ENCODE peak calls at places on chromosomes 12 and 14, in eight cellular contexts. One of them, this sample, is unnamed.

GRCh38 chr12:75814856-75815754 is 216.5 kb downstream of the PHLDA1 start:
- DNase-seq in GM03348: peak
- DNase-seq in hepatic stellate cell: peak
- DNase-seq in GM23248: peak
- DNase-seq in mucosa of gallbladder: peak
- DNase-seq in nephron progenitor cell: no peak
- DNase-seq in lung microvascular endothelial cell: peak
- DNase-seq in NCI-H526 treated with DMSO at 0.1 percent for 48 hours: no peak
- DNase-seq in this sample: no peak

GRCh38 chr14:104128981-104129380 is 9.4 kb upstream of the KIF26A start:
- DNase-seq in GM03348: no peak
- DNase-seq in hepatic stellate cell: no peak
- DNase-seq in GM23248: no peak
- DNase-seq in mucosa of gallbladder: no peak
- DNase-seq in nephron progenitor cell: no peak
- DNase-seq in lung microvascular endothelial cell: no peak
- DNase-seq in NCI-H526 treated with DMSO at 0.1 percent for 48 hours: no peak
- DNase-seq in this sample: no peak

GRCh38 chr14:64910847-64911495 is 3.3 kb upstream of the CHURC1 start:
- DNase-seq in GM03348: peak
- DNase-seq in hepatic stellate cell: peak
- DNase-seq in GM23248: peak
- DNase-seq in mucosa of gallbladder: no peak
- DNase-seq in nephron progenitor cell: no peak
- DNase-seq in lung microvascular endothelial cell: peak
- DNase-seq in NCI-H526 treated with DMSO at 0.1 percent for 48 hours: peak
- DNase-seq in this sample: no peak

GRCh38 chr12:22626429-22626828 is 1.5 kb downstream of the ETNK1 start:
- DNase-seq in GM03348: peak
- DNase-seq in hepatic stellate cell: no peak
- DNase-seq in GM23248: peak
- DNase-seq in mucosa of gallbladder: no peak
- DNase-seq in nephron progenitor cell: no peak
- DNase-seq in lung microvascular endothelial cell: peak
- DNase-seq in NCI-H526 treated with DMSO at 0.1 percent for 48 hours: peak
- DNase-seq in this sample: peak

GRCh38 chr12:32069071-32069470 is 37.6 kb upstream of the BICD1 start:
- DNase-seq in GM03348: no peak
- DNase-seq in hepatic stellate cell: no peak
- DNase-seq in GM23248: peak
- DNase-seq in mucosa of gallbladder: no peak
- DNase-seq in nephron progenitor cell: no peak
- DNase-seq in lung microvascular endothelial cell: peak
- DNase-seq in NCI-H526 treated with DMSO at 0.1 percent for 48 hours: no peak
- DNase-seq in this sample: no peak

GRCh38 chr14:43755707-43756106 is 751.4 kb downstream of the FSCB start:
- DNase-seq in GM03348: no peak
- DNase-seq in hepatic stellate cell: no peak
- DNase-seq in GM23248: no peak
- DNase-seq in mucosa of gallbladder: no peak
- DNase-seq in nephron progenitor cell: no peak
- DNase-seq in lung microvascular endothelial cell: no peak
- DNase-seq in NCI-H526 treated with DMSO at 0.1 percent for 48 hours: no peak
- DNase-seq in this sample: no peak

GRCh38 chr14:74326369-74327152 is 21.7 kb upstream of the VRTN start:
- DNase-seq in GM03348: no peak
- DNase-seq in hepatic stellate cell: no peak
- DNase-seq in GM23248: no peak
- DNase-seq in mucosa of gallbladder: no peak
- DNase-seq in nephron progenitor cell: no peak
- DNase-seq in lung microvascular endothelial cell: no peak
- DNase-seq in NCI-H526 treated with DMSO at 0.1 percent for 48 hours: peak
- DNase-seq in this sample: no peak

GRCh38 chr12:6376079-6376941 is 947 bp upstream of the SCNN1A start:
- DNase-seq in GM03348: peak
- DNase-seq in hepatic stellate cell: peak
- DNase-seq in GM23248: peak
- DNase-seq in mucosa of gallbladder: peak
- DNase-seq in nephron progenitor cell: peak
- DNase-seq in lung microvascular endothelial cell: peak
- DNase-seq in NCI-H526 treated with DMSO at 0.1 percent for 48 hours: peak
- DNase-seq in this sample: peak

GRCh38 chr12:4277205-4277543 is 3.6 kb downstream of the CCND2 start:
- DNase-seq in GM03348: no peak
- DNase-seq in hepatic stellate cell: no peak
- DNase-seq in GM23248: no peak
- DNase-seq in mucosa of gallbladder: no peak
- DNase-seq in nephron progenitor cell: no peak
- DNase-seq in lung microvascular endothelial cell: no peak
- DNase-seq in NCI-H526 treated with DMSO at 0.1 percent for 48 hours: no peak
- DNase-seq in this sample: no peak

GRCh38 chr12:93738199-93739058 is 61.3 kb downstream of the CRADD start:
- DNase-seq in GM03348: no peak
- DNase-seq in hepatic stellate cell: no peak
- DNase-seq in GM23248: peak
- DNase-seq in mucosa of gallbladder: no peak
- DNase-seq in nephron progenitor cell: no peak
- DNase-seq in lung microvascular endothelial cell: no peak
- DNase-seq in NCI-H526 treated with DMSO at 0.1 percent for 48 hours: no peak
- DNase-seq in this sample: no peak

GRCh38 chr12:9340422-9341259 is 132.4 kb upstream of the PZP start:
- DNase-seq in GM03348: no peak
- DNase-seq in hepatic stellate cell: no peak
- DNase-seq in GM23248: peak
- DNase-seq in mucosa of gallbladder: no peak
- DNase-seq in nephron progenitor cell: peak
- DNase-seq in lung microvascular endothelial cell: no peak
- DNase-seq in NCI-H526 treated with DMSO at 0.1 percent for 48 hours: no peak
- DNase-seq in this sample: no peak

GRCh38 chr14:106276326-106277267 is 750.2 kb downstream of the TMEM121 start:
- DNase-seq in GM03348: no peak
- DNase-seq in hepatic stellate cell: no peak
- DNase-seq in GM23248: no peak
- DNase-seq in mucosa of gallbladder: no peak
- DNase-seq in nephron progenitor cell: no peak
- DNase-seq in lung microvascular endothelial cell: no peak
- DNase-seq in NCI-H526 treated with DMSO at 0.1 percent for 48 hours: peak
- DNase-seq in this sample: no peak

GRCh38 chr14:68506021-68506644 is 286.7 kb downstream of the ZFP36L1 start:
- DNase-seq in GM03348: peak
- DNase-seq in hepatic stellate cell: peak
- DNase-seq in GM23248: peak
- DNase-seq in mucosa of gallbladder: no peak
- DNase-seq in nephron progenitor cell: no peak
- DNase-seq in lung microvascular endothelial cell: peak
- DNase-seq in NCI-H526 treated with DMSO at 0.1 percent for 48 hours: no peak
- DNase-seq in this sample: no peak

GRCh38 chr14:66322564-66322963 is 163.6 kb upstream of the CCDC196 start:
- DNase-seq in GM03348: no peak
- DNase-seq in hepatic stellate cell: no peak
- DNase-seq in GM23248: no peak
- DNase-seq in mucosa of gallbladder: no peak
- DNase-seq in nephron progenitor cell: no peak
- DNase-seq in lung microvascular endothelial cell: no peak
- DNase-seq in NCI-H526 treated with DMSO at 0.1 percent for 48 hours: no peak
- DNase-seq in this sample: no peak

GRCh38 chr12:113469893-113470743 is 1.6 kb downstream of the LHX5 start:
- DNase-seq in GM03348: no peak
- DNase-seq in hepatic stellate cell: no peak
- DNase-seq in GM23248: no peak
- DNase-seq in mucosa of gallbladder: no peak
- DNase-seq in nephron progenitor cell: no peak
- DNase-seq in lung microvascular endothelial cell: no peak
- DNase-seq in NCI-H526 treated with DMSO at 0.1 percent for 48 hours: no peak
- DNase-seq in this sample: no peak

GRCh38 chr14:97603201-97603600 is 806.0 kb downstream of the VRK1 start:
- DNase-seq in GM03348: no peak
- DNase-seq in hepatic stellate cell: no peak
- DNase-seq in GM23248: no peak
- DNase-seq in mucosa of gallbladder: no peak
- DNase-seq in nephron progenitor cell: no peak
- DNase-seq in lung microvascular endothelial cell: no peak
- DNase-seq in NCI-H526 treated with DMSO at 0.1 percent for 48 hours: no peak
- DNase-seq in this sample: peak

GRCh38 chr14:69441948-69442347 is 42.6 kb upstream of the PLEKHD1 start:
- DNase-seq in GM03348: peak
- DNase-seq in hepatic stellate cell: no peak
- DNase-seq in GM23248: no peak
- DNase-seq in mucosa of gallbladder: no peak
- DNase-seq in nephron progenitor cell: no peak
- DNase-seq in lung microvascular endothelial cell: no peak
- DNase-seq in NCI-H526 treated with DMSO at 0.1 percent for 48 hours: no peak
- DNase-seq in this sample: peak